ENCODE peak calls at places on chromosomes 3 and 15, in ten cellular contexts. U is stimulated activated effector memory CD8-positive, alpha-beta T cell treated with anti-CD3 and anti-CD28 coated beads, Interleukin-12 subunit alpha, Interleukin-12 subunit beta, amount 100 ng/mL, for 72 hours; A is HEK293T; L is stomach; S is cerebellar cortex; Z is endothelial cell; N is NCI-H774; T is epithelial cell of proximal tubule; E is HT1080; B is RCC 7860. C is an unnamed sample.

GRCh38 chr15:94445529-94446160 is 214.3 kb downstream of the MCTP2 start:
- DNase-seq in A (no peak), U (no peak), B (no peak), S (no peak), E (no peak), N (no peak), Z (no peak), L (no peak), T (no peak), C (peak)

GRCh38 chr15:69410290-69410874 is 3.8 kb upstream of the KIF23 start:
- DNase-seq in L (no peak), U (no peak), B (peak), S (peak), A (no peak), Z (no peak), E (peak), T (no peak), N (peak), C (peak)

GRCh38 chr15:72991026-72991425 is 61.2 kb upstream of the NEO1 start:
- DNase-seq in U (no peak), E (no peak), T (no peak), S (no peak), A (no peak), Z (no peak), L (no peak), B (no peak), N (no peak), C (no peak)

GRCh38 chr3:140341817-140342403 is 336.0 kb upstream of the TRIM42 start:
- DNase-seq in A (no peak), N (no peak), B (no peak), Z (no peak), E (no peak), T (no peak), L (no peak), S (no peak), U (no peak), C (no peak)

GRCh38 chr3:109900774-109901173 is 563.4 kb upstream of the DPPA4 start:
- DNase-seq in L (no peak), T (no peak), Z (no peak), U (no peak), A (no peak), S (no peak), B (no peak), E (no peak), N (no peak), C (no peak)

GRCh38 chr3:160150525-160150924 is 74.7 kb upstream of the C3orf80 start:
- DNase-seq in N (no peak), S (no peak), E (peak), T (no peak), U (no peak), L (no peak), B (peak), Z (no peak), A (no peak), C (no peak)

GRCh38 chr3:140537075-140537474 is 140.8 kb upstream of the TRIM42 start:
- DNase-seq in S (no peak), Z (no peak), N (peak), B (no peak), U (no peak), L (no peak), T (no peak), E (no peak), A (no peak), C (no peak)

GRCh38 chr15:90407871-90408317 is 19.9 kb downstream of the IQGAP1 start:
- DNase-seq in E (no peak), L (no peak), U (peak), A (no peak), N (no peak), S (no peak), T (no peak), B (no peak), Z (no peak), C (no peak)

GRCh38 chr3:115251509-115251908 is 104.4 kb upstream of the ZBTB20 start:
- DNase-seq in L (no peak), E (no peak), T (no peak), B (peak), Z (no peak), U (no peak), N (no peak), S (no peak), A (no peak), C (peak)

GRCh38 chr3:35338186-35338585 is 301.1 kb upstream of the ARPP21 start:
- DNase-seq in T (no peak), S (no peak), N (no peak), E (no peak), Z (no peak), U (no peak), B (no peak), A (no peak), L (no peak), C (no peak)

GRCh38 chr15:69941206-69941605 is 156.5 kb downstream of the TLE3 start:
- DNase-seq in N (no peak), T (no peak), U (no peak), S (no peak), A (no peak), E (no peak), L (no peak), B (no peak), Z (no peak), C (no peak)

GRCh38 chr3:185595520-185595919 is 9.4 kb downstream of the SENP2 start:
- DNase-seq in L (no peak), B (no peak), U (no peak), A (no peak), T (no peak), E (no peak), Z (no peak), S (no peak), N (no peak), C (no peak)

GRCh38 chr3:127339943-127340861 is 52.4 kb upstream of the PRR20G start:
- DNase-seq in A (no peak), B (no peak), E (no peak), T (no peak), U (peak), L (no peak), N (no peak), S (peak), Z (no peak), C (no peak)

GRCh38 chr3:160447544-160447943 is 2.0 kb downstream of the TRIM59 start:
- DNase-seq in T (no peak), E (no peak), A (no peak), N (no peak), B (no peak), U (no peak), L (no peak), S (no peak), Z (no peak), C (no peak)

GRCh38 chr3:147356145-147356908 is 50.0 kb downstream of the ZIC4 start:
- DNase-seq in A (no peak), S (peak), T (no peak), U (no peak), E (no peak), Z (no peak), L (no peak), N (no peak), B (no peak), C (no peak)

GRCh38 chr15:70762469-70763119 is 764 bp downstream of the UACA start:
- DNase-seq in T (no peak), L (peak), U (peak), E (peak), S (no peak), B (peak), N (peak), Z (peak), A (peak), C (peak)

GRCh38 chr3:160355826-160356225 is 43.2 kb downstream of the IFT80 start:
- DNase-seq in T (no peak), N (no peak), L (no peak), Z (no peak), B (no peak), S (no peak), A (no peak), E (no peak), U (no peak), C (no peak)

GRCh38 chr3:71064976-71065763 is 518.4 kb downstream of the FOXP1 start:
- DNase-seq in B (peak), L (peak), T (no peak), S (no peak), U (peak), E (peak), N (no peak), Z (peak), A (peak), C (peak)

GRCh38 chr15:96049323-96049722 is 281.2 kb upstream of the NR2F2 start:
- DNase-seq in T (no peak), S (no peak), U (no peak), A (no peak), L (peak), Z (no peak), N (no peak), E (no peak), B (no peak), C (no peak)

GRCh38 chr3:125168711-125169410 is 43.7 kb downstream of the SLC12A8 start:
- DNase-seq in S (peak), Z (no peak), L (no peak), A (no peak), U (no peak), E (no peak), B (no peak), T (no peak), N (no peak), C (no peak)

GRCh38 chr15:25481208-25481862 is 42.5 kb upstream of the UBE3A start:
- DNase-seq in T (no peak), B (no peak), S (peak), A (no peak), E (peak), U (no peak), L (no peak), Z (peak), N (peak), C (peak)

GRCh38 chr3:5010706-5011554 is 31.7 kb downstream of the BHLHE40 start:
- DNase-seq in A (no peak), L (no peak), T (no peak), B (no peak), U (no peak), S (no peak), Z (no peak), N (no peak), E (no peak), C (no peak)

GRCh38 chr3:47404955-47405790 is 24.4 kb downstream of the PTPN23 start:
- DNase-seq in Z (no peak), E (no peak), N (no peak), A (no peak), L (peak), T (no peak), U (no peak), S (no peak), B (no peak), C (no peak)

GRCh38 chr3:38601971-38602550 is 47.4 kb downstream of the SCN5A start:
- DNase-seq in B (no peak), U (no peak), T (no peak), E (no peak), Z (no peak), N (no peak), S (no peak), A (no peak), L (no peak), C (no peak)

GRCh38 chr3:146156060-146156459 is 4.9 kb downstream of the PLOD2 start:
- DNase-seq in B (no peak), L (no peak), A (no peak), E (no peak), T (no peak), N (peak), U (no peak), S (peak), Z (no peak), C (no peak)

GRCh38 chr3:10292505-10293419 is at the start of gene GHRL:
- DNase-seq in T (no peak), L (peak), A (no peak), E (no peak), B (no peak), Z (no peak), N (no peak), U (no peak), S (no peak), C (no peak)

GRCh38 chr3:122397136-122397645 is 13.2 kb downstream of the FAM162A start:
- DNase-seq in A (no peak), U (no peak), T (no peak), Z (no peak), E (no peak), S (no peak), N (no peak), B (no peak), L (no peak), C (no peak)

GRCh38 chr3:38567498-38567897 is 71.4 kb downstream of the EXOG start:
- DNase-seq in N (no peak), E (no peak), A (no peak), Z (no peak), L (peak), S (no peak), U (no peak), T (no peak), B (no peak), C (no peak)

GRCh38 chr15:49656734-49657133 is 35.9 kb downstream of the DTWD1 start:
- DNase-seq in N (no peak), T (no peak), E (no peak), A (no peak), L (no peak), Z (no peak), S (no peak), B (no peak), U (no peak), C (no peak)

GRCh38 chr3:111895079-111895478 is 36.0 kb downstream of the PHLDB2 start:
- DNase-seq in N (no peak), U (no peak), Z (no peak), E (peak), S (peak), T (no peak), A (peak), B (peak), L (no peak), C (no peak)

GRCh38 chr3:10404377-10404776 is 83.5 kb upstream of the SEC13 start:
- DNase-seq in Z (no peak), B (no peak), L (no peak), T (no peak), U (no peak), E (no peak), N (no peak), S (no peak), A (no peak), C (no peak)

GRCh38 chr3:177904661-177905060 is 631.6 kb upstream of the KCNMB2 start:
- DNase-seq in E (no peak), S (no peak), U (no peak), L (no peak), B (peak), A (no peak), N (no peak), T (no peak), Z (no peak), C (no peak)

GRCh38 chr3:194939949-194940770 is 254.5 kb downstream of the FAM43A start:
- DNase-seq in B (no peak), E (no peak), A (no peak), S (no peak), U (no peak), Z (no peak), T (no peak), L (no peak), N (no peak), C (no peak)

GRCh38 chr3:52857870-52858269 is 23.1 kb upstream of the MUSTN1 start:
- DNase-seq in Z (no peak), L (no peak), E (no peak), U (no peak), N (no peak), B (no peak), T (no peak), S (no peak), A (no peak), C (no peak)

GRCh38 chr15:50210462-50211264 is 28.7 kb downstream of the SLC27A2 start:
- DNase-seq in Z (no peak), E (no peak), T (no peak), S (no peak), B (peak), A (no peak), L (peak), N (no peak), U (no peak), C (peak)

GRCh38 chr3:12893247-12893646 is 51.9 kb upstream of the RPL32 start:
- DNase-seq in B (no peak), U (no peak), Z (no peak), S (no peak), E (peak), T (no peak), A (no peak), N (no peak), L (no peak), C (no peak)

GRCh38 chr3:190017575-190018288 is 103.0 kb downstream of the P3H2 start:
- DNase-seq in T (peak), Z (no peak), S (peak), A (peak), U (no peak), L (peak), B (peak), N (no peak), E (peak), C (peak)

GRCh38 chr15:29925227-29926082 is 103.2 kb upstream of the TJP1 start:
- DNase-seq in N (no peak), U (no peak), E (peak), B (peak), L (peak), Z (peak), T (peak), S (peak), A (peak), C (peak)